ENCODE peak calls at places on chromosomes 3 and 15, in nine cellular contexts. K is Right ventricle myocardium superior; I is tibial artery; E is endothelial cell; F is stimulated activated effector memory CD8-positive, alpha-beta T cell treated with anti-CD3 and anti-CD28 coated beads, Interleukin-12 subunit alpha, Interleukin-12 subunit beta, amount 100 ng/mL, for 72 hours; J is GDM1; O is WTC11; Z is body of pancreas; C is nucleus accumbens. B is an unnamed sample.

GRCh38 chr3:70096376-70097055 is 97.0 kb downstream of the SAMMSON start:
- DNase-seq in J (no peak), F (no peak), K (no peak), C (no peak), Z (no peak), O (no peak), E (no peak), I (no peak), B (no peak)

GRCh38 chr15:85381850-85382751 is 1.7 kb downstream of the AKAP13 start:
- DNase-seq in F (no peak), E (no peak), K (no peak), J (no peak), Z (no peak), I (no peak), C (no peak), O (no peak), B (no peak)

GRCh38 chr3:30162579-30162978 is 443.8 kb upstream of the TGFBR2 start:
- DNase-seq in J (no peak), C (no peak), O (no peak), K (no peak), F (no peak), E (no peak), Z (no peak), I (no peak), B (no peak)

GRCh38 chr3:17747890-17748247 is 5.4 kb upstream of the TBC1D5 start:
- DNase-seq in O (no peak), F (no peak), K (no peak), J (no peak), I (no peak), Z (no peak), E (no peak), C (no peak), B (no peak)

GRCh38 chr15:59830143-59830542 is 141.0 kb upstream of the BNIP2 start:
- DNase-seq in J (no peak), F (no peak), O (no peak), E (no peak), Z (no peak), K (no peak), I (no peak), C (no peak), B (no peak)

GRCh38 chr3:33152363-33153360 is 38.8 kb downstream of the CRTAP start:
- DNase-seq in O (no peak), E (no peak), K (no peak), F (no peak), Z (no peak), J (no peak), C (no peak), I (no peak), B (no peak)

GRCh38 chr15:81239190-81239589 is 42.5 kb downstream of the IL16 start:
- DNase-seq in E (no peak), J (no peak), O (no peak), I (no peak), C (no peak), F (no peak), Z (no peak), K (no peak), B (no peak)

GRCh38 chr3:19866751-19867347 is 67.2 kb downstream of the EFHB start:
- DNase-seq in F (peak), E (peak), Z (peak), J (peak), C (peak), O (peak), I (no peak), K (no peak), B (peak)

GRCh38 chr3:170660139-170660538 is 74.3 kb upstream of the SLC7A14 start:
- DNase-seq in C (no peak), J (no peak), F (no peak), Z (no peak), O (no peak), K (no peak), I (no peak), E (no peak), B (no peak)

GRCh38 chr15:63601026-63601726 is 4.0 kb downstream of the FBXL22 start:
- DNase-seq in C (no peak), J (no peak), F (peak), K (peak), I (no peak), Z (peak), O (peak), E (peak), B (no peak)

B was measured in retina.